ENCODE peak calls at places on chromosomes 13 and 19, in ten cellular contexts. N is activated naive CD4-positive, alpha-beta T cell treated with anti-CD3 and anti-CD28 coated beads, Interleukin-2, amount 10 ng/mL, durations not matched to agents 7 days and 5 days; Y is heart left ventricle; W is left cardiac atrium; A is small intestine; M is activated CD4-positive, alpha-beta T cell treated with anti-CD3 and anti-CD28 coated beads for 24 hours; Q is activated CD4-positive, CD25-positive, alpha-beta regulatory T cell; R is GDM1; K is IMR-90; T is Right ventricle myocardium superior. D is an unnamed sample.

GRCh38 chr13:88526186-88526852 is 855.1 kb downstream of the SLITRK5 start:
- DNase-seq in M (no peak), W (no peak), R (no peak), Y (no peak), A (no peak), K (no peak), T (no peak), N (no peak), Q (no peak), D (no peak)

GRCh38 chr13:20997301-20998061 is 63.9 kb downstream of the LATS2 start:
- DNase-seq in A (no peak), Y (peak), R (no peak), Q (no peak), T (peak), W (no peak), M (no peak), N (no peak), K (peak), D (no peak)

GRCh38 chr19:10230155-10230903 is 802 bp downstream of the S1PR2 start:
- DNase-seq in Y (peak), T (peak), N (peak), M (no peak), W (peak), Q (peak), K (peak), A (peak), R (no peak), D (no peak)

GRCh38 chr13:20573636-20574035 is 6.7 kb downstream of the IFT88 start:
- DNase-seq in T (no peak), W (no peak), N (no peak), K (no peak), R (no peak), Q (no peak), Y (no peak), A (no peak), M (no peak), D (no peak)

GRCh38 chr13:83752141-83752540 is 130.1 kb downstream of the SLITRK1 start:
- DNase-seq in K (peak), T (no peak), Q (no peak), M (no peak), A (no peak), Y (no peak), R (no peak), N (no peak), W (no peak), D (no peak)

GRCh38 chr13:50387124-50387581 is 371.9 kb downstream of the KCNRG start:
- DNase-seq in N (peak), Y (peak), T (peak), K (peak), W (peak), Q (peak), A (peak), R (no peak), M (no peak), D (no peak)

GRCh38 chr19:6481541-6482342 is at the start of gene DENND1C:
- DNase-seq in Q (peak), N (peak), T (peak), M (peak), R (peak), W (no peak), A (peak), K (no peak), Y (no peak), D (no peak)

GRCh38 chr19:53193534-53194222 is 520 bp upstream of the ZNF665 start:
- DNase-seq in N (no peak), A (peak), W (no peak), Q (no peak), K (no peak), Y (no peak), T (no peak), M (no peak), R (no peak), D (no peak)

GRCh38 chr13:76879211-76879875 is 6.9 kb downstream of the KCTD12 start:
- DNase-seq in M (peak), K (peak), Q (peak), W (peak), A (no peak), T (peak), Y (peak), N (peak), R (peak), D (peak)

GRCh38 chr19:9934132-9934950 is 2.0 kb downstream of the OLFM2 start:
- DNase-seq in T (peak), A (peak), W (peak), R (peak), Y (peak), M (peak), K (peak), N (peak), Q (peak), D (peak)

D was measured in GM18507.